ENCODE peak calls at places on chromosomes 16 and 17, in four cellular contexts. One of them, this sample, is unnamed.

GRCh38 chr16:80693553-80693952 is 110.8 kb downstream of the CDYL2 start:
- DNase-seq in HepG2: no peak
- DNase-seq in K562: no peak
- DNase-seq in HCT116: no peak
- DNase-seq in this sample: no peak

GRCh38 chr16:69537706-69538080 is 28.1 kb upstream of the NFAT5 start:
- DNase-seq in HCT116: no peak
- DNase-seq in K562: no peak
- DNase-seq in HepG2: no peak
- DNase-seq in this sample: no peak

GRCh38 chr17:73480740-73481139 is 163.5 kb downstream of the SDK2 start:
- DNase-seq in HCT116: no peak
- DNase-seq in K562: no peak
- DNase-seq in HepG2: no peak
- DNase-seq in this sample: no peak

GRCh38 chr16:15876503-15876902 is 11.9 kb downstream of the CEP20 start:
- DNase-seq in HepG2: no peak
- DNase-seq in K562: no peak
- DNase-seq in HCT116: no peak
- DNase-seq in this sample: no peak

GRCh38 chr17:55089955-55090573 is 121.5 kb downstream of the STXBP4 start:
- DNase-seq in HCT116: peak
- DNase-seq in K562: peak
- DNase-seq in HepG2: peak
- DNase-seq in this sample: peak

GRCh38 chr17:57170866-57171265 is 85.5 kb upstream of the MSI2 start:
- DNase-seq in HepG2: no peak
- DNase-seq in HCT116: no peak
- DNase-seq in K562: no peak
- DNase-seq in this sample: no peak

GRCh38 chr17:50961282-50962220 is 95.4 kb upstream of the TOB1 start:
- DNase-seq in K562: no peak
- DNase-seq in HCT116: no peak
- DNase-seq in HepG2: no peak
- DNase-seq in this sample: no peak

GRCh38 chr17:65020284-65020683 is 36.3 kb downstream of the GNA13 start:
- DNase-seq in HepG2: no peak
- DNase-seq in K562: no peak
- DNase-seq in HCT116: no peak
- DNase-seq in this sample: no peak

GRCh38 chr17:79812206-79812968 is 15.5 kb upstream of the CBX8 start:
- DNase-seq in HCT116: no peak
- DNase-seq in K562: no peak
- DNase-seq in HepG2: no peak
- DNase-seq in this sample: no peak

GRCh38 chr17:77708049-77708448 is 250.5 kb upstream of the TNRC6C start:
- DNase-seq in K562: no peak
- DNase-seq in HepG2: no peak
- DNase-seq in HCT116: no peak
- DNase-seq in this sample: no peak

GRCh38 chr16:17512636-17513220 is 42.0 kb upstream of the XYLT1 start:
- DNase-seq in K562: no peak
- DNase-seq in HCT116: no peak
- DNase-seq in HepG2: no peak
- DNase-seq in this sample: no peak

GRCh38 chr16:20865420-20866126 is 34.6 kb downstream of the DCUN1D3 start:
- DNase-seq in HepG2: no peak
- DNase-seq in HCT116: peak
- DNase-seq in K562: no peak
- DNase-seq in this sample: peak

GRCh38 chr16:30184430-30185140 is 1.2 kb downstream of the CORO1A start:
- DNase-seq in K562: peak
- DNase-seq in HCT116: no peak
- DNase-seq in HepG2: no peak
- DNase-seq in this sample: peak

GRCh38 chr17:45345246-45345553 is 28.4 kb upstream of the MAP3K14 start:
- DNase-seq in K562: no peak
- DNase-seq in HCT116: no peak
- DNase-seq in HepG2: no peak
- DNase-seq in this sample: no peak

GRCh38 chr17:45346255-45347015 is 29.6 kb upstream of the MAP3K14 start:
- DNase-seq in K562: no peak
- DNase-seq in HCT116: no peak
- DNase-seq in HepG2: no peak
- DNase-seq in this sample: no peak

GRCh38 chr17:45347451-45347850 is 30.6 kb upstream of the MAP3K14 start:
- DNase-seq in HepG2: no peak
- DNase-seq in HCT116: no peak
- DNase-seq in K562: no peak
- DNase-seq in this sample: no peak

GRCh38 chr17:45342871-45343526 is 26.2 kb upstream of the MAP3K14 start:
- DNase-seq in HCT116: no peak
- DNase-seq in HepG2: no peak
- DNase-seq in K562: no peak
- DNase-seq in this sample: no peak

DNA sequence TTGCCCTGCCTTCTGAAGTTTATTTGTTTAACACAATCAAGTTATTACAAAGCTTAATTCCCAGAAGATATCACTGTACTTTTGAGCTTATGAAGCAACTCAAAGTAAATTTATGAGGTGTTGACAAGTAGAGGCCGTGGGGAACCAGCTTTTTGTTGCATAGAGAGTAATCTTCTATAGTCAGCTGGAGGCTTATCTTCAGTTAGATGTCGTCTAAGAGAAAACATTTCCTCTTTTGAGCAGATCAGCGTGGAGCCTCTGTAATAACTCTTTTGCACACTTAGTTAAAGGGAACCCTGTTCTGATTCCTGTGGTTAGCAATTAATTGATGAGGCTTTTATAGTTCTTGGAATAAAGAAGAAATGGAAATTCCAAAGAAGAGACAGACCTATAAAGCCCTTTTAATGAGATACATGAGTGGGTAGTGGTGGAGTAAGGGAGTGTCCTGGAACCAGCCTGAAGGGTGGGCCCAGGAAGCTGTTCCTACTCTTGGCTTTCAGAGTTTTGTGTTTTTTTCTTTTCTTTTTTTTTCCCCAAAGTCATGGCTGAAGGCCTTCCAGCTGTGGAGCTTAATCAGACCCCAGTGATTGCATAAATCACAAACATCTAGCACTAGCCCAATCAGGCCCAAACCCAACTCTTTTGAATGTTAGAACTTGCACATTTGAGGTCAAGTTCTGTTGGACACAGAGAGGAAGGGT is 28.9 kb upstream of the MAP3K14 start:
- DNase-seq in HCT116: no peak
- DNase-seq in K562: peak
- DNase-seq in HepG2: no peak
- DNase-seq in this sample: no peak
- TF ChIP-seq SRF in HCT116: no peak
- TF ChIP-seq SRF in K562: no peak
- TF ChIP-seq SRF in HepG2: no peak
- TF ChIP-seq SRF in this sample: no peak

GRCh38 chr17:17781591-17782424 is 55.0 kb downstream of the SREBF1 start:
- DNase-seq in HepG2: no peak
- DNase-seq in HCT116: no peak
- DNase-seq in K562: no peak
- DNase-seq in this sample: no peak

GRCh38 chr17:17782425-17783120 is 54.2 kb downstream of the SREBF1 start:
- DNase-seq in K562: peak
- DNase-seq in HepG2: no peak
- DNase-seq in HCT116: no peak
- DNase-seq in this sample: no peak

GRCh38 chr17:17783825-17784598 is 52.8 kb downstream of the SREBF1 start:
- DNase-seq in K562: no peak
- DNase-seq in HCT116: no peak
- DNase-seq in HepG2: no peak
- DNase-seq in this sample: peak

GRCh38 chr17:17784599-17785264 is 52.1 kb downstream of the SREBF1 start:
- DNase-seq in HCT116: no peak
- DNase-seq in HepG2: peak
- DNase-seq in K562: peak
- DNase-seq in this sample: no peak

GRCh38 chr17:17783121-17783824 is 53.5 kb downstream of the SREBF1 start:
- DNase-seq in K562: peak
- DNase-seq in HepG2: no peak
- DNase-seq in HCT116: no peak
- DNase-seq in this sample: peak
- TF ChIP-seq SRF in K562: no peak
- TF ChIP-seq SRF in HepG2: no peak
- TF ChIP-seq SRF in HCT116: no peak
- TF ChIP-seq SRF in this sample: no peak

DNA sequence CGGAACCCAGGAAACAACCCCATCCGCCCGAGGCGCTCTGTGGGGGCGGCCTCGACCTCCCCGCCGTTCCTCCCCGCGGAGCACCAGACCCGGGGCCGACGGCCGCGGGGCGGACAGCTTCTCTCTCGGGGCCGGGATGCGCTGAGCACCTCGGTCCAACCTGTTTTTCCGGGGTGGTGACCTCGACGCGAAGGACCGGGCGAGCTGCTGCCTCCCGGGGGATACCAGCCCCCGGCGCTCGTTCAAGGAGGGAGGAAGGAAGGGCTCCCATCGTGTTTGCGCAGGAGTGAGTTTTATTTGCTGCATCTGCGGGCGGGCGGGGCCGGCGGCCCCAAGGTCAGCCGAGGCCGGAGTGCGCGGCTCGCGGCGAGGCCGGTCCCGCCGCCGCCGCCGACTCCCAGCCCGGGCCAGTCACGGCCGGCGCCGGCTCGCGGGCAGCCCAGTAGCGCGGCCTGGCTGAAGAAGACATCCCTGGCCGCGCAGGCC is 460 bp downstream of the DNAJA2 start:
- DNase-seq in HepG2: peak
- DNase-seq in K562: peak
- DNase-seq in HCT116: no peak
- DNase-seq in this sample: no peak
- TF ChIP-seq SRF in HepG2: no peak
- TF ChIP-seq SRF in K562: no peak
- TF ChIP-seq SRF in HCT116: no peak
- TF ChIP-seq SRF in this sample: no peak

GRCh38 chr17:41987642-41988041 is 21.0 kb downstream of the CNP start:
- DNase-seq in HCT116: no peak
- DNase-seq in K562: no peak
- DNase-seq in HepG2: no peak
- DNase-seq in this sample: no peak
- TF ChIP-seq SRF in HCT116: no peak
- TF ChIP-seq SRF in K562: no peak
- TF ChIP-seq SRF in HepG2: no peak
- TF ChIP-seq SRF in this sample: no peak

GRCh38 chr16:18975109-18975508 is 8.6 kb upstream of the TMC7 start:
- DNase-seq in K562: no peak
- DNase-seq in HepG2: no peak
- DNase-seq in HCT116: no peak
- DNase-seq in this sample: no peak
- TF ChIP-seq SRF in K562: no peak
- TF ChIP-seq SRF in HepG2: no peak
- TF ChIP-seq SRF in HCT116: no peak
- TF ChIP-seq SRF in this sample: no peak

DNA sequence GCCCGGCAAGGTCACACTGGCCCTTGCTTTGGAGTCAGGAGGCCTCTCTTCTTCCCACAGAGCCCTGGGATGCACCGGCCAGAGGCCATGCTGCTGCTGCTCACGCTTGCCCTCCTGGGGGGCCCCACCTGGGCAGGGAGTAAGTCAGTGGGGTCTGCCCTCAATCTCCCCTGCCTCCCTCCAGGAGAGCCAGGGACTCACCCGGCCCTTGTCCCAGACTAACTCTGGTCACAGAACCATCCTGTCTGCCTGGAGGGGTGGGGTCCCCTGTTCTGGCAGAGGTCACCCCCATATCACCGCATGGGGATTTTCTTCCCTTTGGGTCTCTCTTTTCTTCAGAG is 222 bp downstream of the ZG16B start:
- DNase-seq in HepG2: no peak
- DNase-seq in HCT116: no peak
- DNase-seq in K562: no peak
- DNase-seq in this sample: no peak
- TF ChIP-seq SRF in HepG2: no peak
- TF ChIP-seq SRF in HCT116: no peak
- TF ChIP-seq SRF in K562: no peak
- TF ChIP-seq SRF in this sample: no peak

GRCh38 chr17:58873926-58874325 is 118.3 kb downstream of the PPM1E start:
- DNase-seq in HCT116: no peak
- DNase-seq in HepG2: no peak
- DNase-seq in K562: no peak
- DNase-seq in this sample: no peak
- TF ChIP-seq SRF in HCT116: no peak
- TF ChIP-seq SRF in HepG2: no peak
- TF ChIP-seq SRF in K562: no peak
- TF ChIP-seq SRF in this sample: no peak